ENCODE peak calls at places on chromosome 20, in six cellular contexts. Z is left ventricle myocardium inferior, A is heart right ventricle, V is upper lobe of right lung, K is pancreas, D is body of pancreas. Q is an unnamed sample. For H3K4me1, the result is how much of the 10 kb centered on the place peaks cover.

GRCh38 chr20:62048346-62048761 is 17.3 kb downstream of the TAF4 start:
- DNase-seq in Z (no peak), A (no peak), V (peak), K (no peak), D (no peak), Q (no peak)

GRCh38 chr20:45341939-45342862 is 6.0 kb downstream of the SDC4 start:
- DNase-seq in Z (peak), A (peak), V (peak), K (peak), D (peak), Q (peak)

GRCh38 chr20:14580426-14581074 is 243.1 kb upstream of the FLRT3 start:
- DNase-seq in Z (no peak), A (no peak), V (no peak), K (no peak), D (no peak), Q (no peak)

GRCh38 chr20:23832775-23833508 is 6.4 kb upstream of the CST2 start:
- DNase-seq in Z (no peak), A (no peak), V (no peak), K (no peak), D (no peak), Q (no peak)

GRCh38 chr20:31475032-31475431 is at the start of the genes DEFB124 and REM1:
- DNase-seq in Z (peak), A (peak), V (peak), K (no peak), D (peak), Q (no peak)

GRCh38 chr20:5845686-5846651 is 95.8 kb downstream of the SHLD1 start:
- DNase-seq in Z (no peak), A (no peak), V (no peak), K (no peak), D (no peak), Q (no peak)

GRCh38 chr20:62879275-62880146 is 17.9 kb upstream of the TCFL5 start:
- DNase-seq in Z (no peak), A (no peak), V (no peak), K (peak), D (no peak), Q (no peak)

GRCh38 chr20:36745234-36745926 is 510 bp downstream of the NDRG3 start:
- DNase-seq in Z (peak), A (no peak), V (no peak), K (no peak), D (peak), Q (no peak)

GRCh38 chr20:44799691-44800090 is 10.7 kb downstream of the RIMS4 start:
- DNase-seq in Z (no peak), A (no peak), V (no peak), K (no peak), D (no peak), Q (no peak)

GRCh38 chr20:17023036-17023435 is 203.8 kb upstream of the PCSK2 start:
- DNase-seq in Z (no peak), A (no peak), V (no peak), K (no peak), D (no peak), Q (no peak)

GRCh38 chr20:35134472-35134871 is 12.7 kb downstream of the EDEM2 start:
- DNase-seq in Z (peak), A (peak), V (no peak), K (peak), D (peak), Q (peak)

GRCh38 chr20:41142914-41143313 is 5.6 kb downstream of the PLCG1 start:
- DNase-seq in Z (no peak), A (no peak), V (peak), K (no peak), D (no peak), Q (no peak)

GRCh38 chr20:39839406-39840119 is 849.5 kb downstream of the MAFB start:
- DNase-seq in Z (no peak), A (no peak), V (no peak), K (no peak), D (no peak), Q (no peak)

GRCh38 chr20:51955756-51956155 is 153.4 kb upstream of the SALL4 start:
- DNase-seq in Z (no peak), A (no peak), V (no peak), K (no peak), D (no peak), Q (no peak)

GRCh38 chr20:58883243-58883691 is 30.8 kb downstream of the GNAS start:
- DNase-seq in Z (no peak), A (no peak), V (no peak), K (no peak), D (no peak), Q (no peak)

GRCh38 chr20:38275815-38276550 is 15.4 kb upstream of the KIAA1755 start:
- DNase-seq in Z (no peak), A (no peak), V (no peak), K (no peak), D (no peak), Q (no peak)

GRCh38 chr20:20561172-20561571 is 151.3 kb downstream of the RALGAPA2 start:
- DNase-seq in Z (no peak), A (no peak), V (no peak), K (no peak), D (no peak), Q (no peak)

GRCh38 chr20:41782730-41783406 is 164.7 kb upstream of the CHD6 start:
- DNase-seq in Z (no peak), A (no peak), V (no peak), K (no peak), D (no peak), Q (no peak)

GRCh38 chr20:57654363-57654997 is 34.3 kb upstream of the ZBP1 start:
- DNase-seq in Z (no peak), A (no peak), V (peak), K (peak), D (peak), Q (peak)

GRCh38 chr20:63496404-63497120 is 2.3 kb downstream of the EEF1A2 start:
- DNase-seq in Z (no peak), A (no peak), V (peak), K (no peak), D (peak), Q (peak)

GRCh38 chr20:40434122-40434521 is 254.9 kb downstream of the MAFB start:
- DNase-seq in Z (no peak), A (no peak), V (no peak), K (no peak), D (no peak), Q (no peak)

GRCh38 chr20:2032168-2032567 is 38.3 kb upstream of the PDYN start:
- DNase-seq in Z (no peak), A (no peak), V (no peak), K (no peak), D (no peak), Q (no peak)

GRCh38 chr20:2316847-2317495 is 21.2 kb downstream of the TGM3 start:
- DNase-seq in Z (no peak), A (no peak), V (no peak), K (no peak), D (no peak), Q (no peak)

GRCh38 chr20:41716436-41716835 is 98.3 kb upstream of the CHD6 start:
- DNase-seq in Z (no peak), A (no peak), V (no peak), K (no peak), D (no peak), Q (no peak)

GRCh38 chr20:49323622-49324238 is 45.9 kb upstream of the ZNFX1 start:
- DNase-seq in Z (no peak), A (no peak), V (no peak), K (no peak), D (no peak), Q (no peak)

GRCh38 chr20:62117362-62117646 is 5.0 kb upstream of the LSM14B start:
- DNase-seq in Z (no peak), A (no peak), V (no peak), K (no peak), D (no peak), Q (no peak)

GRCh38 chr20:58463231-58463630 is 52.0 kb downstream of the APCDD1L start:
- DNase-seq in Z (no peak), A (no peak), V (no peak), K (no peak), D (no peak), Q (no peak)

GRCh38 chr20:53926428-53927028 is 143.9 kb downstream of the BCAS1 start:
- DNase-seq in Z (no peak), A (no peak), V (no peak), K (peak), D (peak), Q (peak)

GRCh38 chr20:52103911-52104545 is 87.6 kb downstream of the ZFP64 start:
- DNase-seq in Z (no peak), A (no peak), V (peak), K (no peak), D (no peak), Q (no peak)

GRCh38 chr20:17611540-17612286 is 41.8 kb downstream of the DSTN start:
- DNase-seq in Z (no peak), A (no peak), V (peak), K (peak), D (peak), Q (peak)

GRCh38 chr20:47357296-47358051 is 975 bp upstream of the ZMYND8 start:
- DNase-seq in Z (peak), A (peak), V (peak), K (peak), D (peak), Q (peak)
- H3K4me1 ChIP-seq in Z (half or more), A (half or more), V (half or more), K (half or more), D (half or more), Q (half or more)

GRCh38 chr20:21693322-21693721 is 12.1 kb upstream of the PAX1 start:
- DNase-seq in Z (no peak), A (no peak), V (no peak), K (no peak), D (no peak), Q (no peak)
- TF ChIP-seq CTCF in Z (no peak), A (peak), V (no peak), K (no peak), D (no peak), Q (peak)

DNA sequence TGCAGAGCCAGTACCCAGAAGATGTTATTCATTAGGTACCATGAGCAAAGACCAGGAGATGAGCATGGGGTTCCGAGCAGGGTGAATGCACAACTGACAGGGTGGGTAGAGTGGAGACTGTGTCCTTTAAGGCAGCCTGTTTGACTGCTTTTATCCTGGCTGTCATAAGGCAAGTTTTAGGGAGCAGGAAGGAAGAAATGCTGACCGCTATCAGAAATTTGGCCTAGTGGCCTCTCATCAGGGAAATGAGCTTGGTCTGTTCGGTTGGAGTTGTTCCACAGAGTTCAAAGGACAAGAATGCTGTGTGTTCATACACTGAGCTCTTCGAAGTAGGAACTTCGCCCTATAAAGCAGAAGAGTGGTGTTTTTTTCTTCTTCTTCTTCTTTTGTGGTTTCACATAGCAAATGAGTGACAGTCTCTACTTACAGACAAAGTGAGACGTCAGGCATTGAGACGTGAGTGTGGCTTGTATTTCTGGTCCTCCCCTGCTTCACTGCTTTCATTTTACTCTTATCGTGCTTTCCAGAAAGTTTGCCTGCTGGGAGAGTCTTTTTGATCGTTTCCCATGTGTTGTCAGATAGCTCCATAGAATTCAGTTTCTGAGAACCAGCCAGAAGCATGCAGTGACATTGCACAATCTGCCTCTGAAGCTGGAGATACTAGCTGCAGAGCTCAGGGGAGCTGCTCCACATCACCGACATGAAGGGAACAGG is at the start of gene CASS4:
- DNase-seq in Z (no peak), A (no peak), V (no peak), K (no peak), D (no peak), Q (peak)
- H3K4me1 ChIP-seq in Z (under half), A (half or more), V (under half), K (under half), D (under half), Q (under half)

GRCh38 chr20:50460115-50460607 is 50.0 kb upstream of the PTPN1 start:
- DNase-seq in Z (no peak), A (no peak), V (no peak), K (no peak), D (no peak), Q (no peak)

GRCh38 chr20:50453533-50453932 is 56.6 kb upstream of the PTPN1 start:
- DNase-seq in Z (no peak), A (no peak), V (no peak), K (no peak), D (no peak), Q (no peak)

GRCh38 chr20:50459124-50459918 is 50.9 kb upstream of the PTPN1 start:
- DNase-seq in Z (no peak), A (no peak), V (no peak), K (no peak), D (no peak), Q (no peak)

GRCh38 chr20:50456452-50457324 is 53.5 kb upstream of the PTPN1 start:
- DNase-seq in Z (no peak), A (no peak), V (no peak), K (no peak), D (no peak), Q (peak)

GRCh38 chr20:50455656-50456451 is 54.3 kb upstream of the PTPN1 start:
- DNase-seq in Z (peak), A (peak), V (peak), K (no peak), D (peak), Q (peak)
- TF ChIP-seq CTCF in Z (no peak), A (no peak), V (no peak), K (no peak), D (no peak), Q (no peak)

Q was measured in Caco-2.